ENCODE peak calls at places on chromosomes 5 and 9, in seven cellular contexts. K, Q, W, V, E, F and X are unnamed samples. For H3K9me3, the result is how much of the 10 kb centered on the place peaks cover.

GRCh38 chr5:143142596-143143435 is 260.7 kb downstream of the NR3C1 start:
- DNase-seq in K (no peak), Q (peak), W (no peak), V (no peak), E (peak), F (peak), X (peak)

GRCh38 chr9:106891286-106891685 is 28.3 kb downstream of the ZNF462 start:
- DNase-seq in K (no peak), Q (no peak), W (no peak), V (no peak), E (no peak), F (no peak), X (no peak)

GRCh38 chr9:92781902-92782301 is 17.3 kb upstream of the BICD2 start:
- DNase-seq in K (no peak), Q (no peak), W (no peak), V (no peak), E (no peak), F (no peak), X (no peak)

GRCh38 chr5:58774979-58775378 is 192.1 kb downstream of the RAB3C start:
- DNase-seq in K (no peak), Q (no peak), W (no peak), V (no peak), E (no peak), F (no peak), X (no peak)

GRCh38 chr5:84634256-84634655 is 249.6 kb upstream of the EDIL3 start:
- DNase-seq in K (peak), Q (no peak), W (no peak), V (no peak), E (peak), F (peak), X (no peak)

GRCh38 chr5:131525805-131526204 is 109.2 kb downstream of the RAPGEF6 start:
- DNase-seq in K (no peak), Q (peak), W (no peak), V (no peak), E (no peak), F (no peak), X (no peak)

GRCh38 chr5:10533218-10533617 is 30.7 kb upstream of the ANKRD33B start:
- DNase-seq in K (peak), Q (no peak), W (peak), V (no peak), E (no peak), F (no peak), X (no peak)

GRCh38 chr5:14201325-14202061 is 58.4 kb downstream of the TRIO start:
- DNase-seq in K (no peak), Q (peak), W (no peak), V (no peak), E (peak), F (no peak), X (no peak)

GRCh38 chr5:68970617-68971016 is 123.2 kb upstream of the SLC30A5 start:
- DNase-seq in K (no peak), Q (no peak), W (no peak), V (no peak), E (no peak), F (no peak), X (no peak)

GRCh38 chr5:149002053-149002452 is 60.8 kb downstream of the SH3TC2 start:
- DNase-seq in K (no peak), Q (peak), W (peak), V (peak), E (peak), F (peak), X (peak)

GRCh38 chr5:73973135-73973534 is 347.1 kb downstream of the ARHGEF28 start:
- DNase-seq in K (no peak), Q (no peak), W (no peak), V (no peak), E (no peak), F (no peak), X (no peak)

GRCh38 chr5:175816348-175816747 is 55.0 kb upstream of the CPLX2 start:
- DNase-seq in K (peak), Q (no peak), W (peak), V (peak), E (no peak), F (no peak), X (no peak)

GRCh38 chr9:36878161-36878560 is 155.9 kb downstream of the PAX5 start:
- DNase-seq in K (peak), Q (no peak), W (no peak), V (no peak), E (no peak), F (peak), X (no peak)

GRCh38 chr9:87682618-87683017 is 43.3 kb upstream of the CTSL start:
- DNase-seq in K (no peak), Q (no peak), W (no peak), V (no peak), E (no peak), F (no peak), X (peak)

GRCh38 chr5:103259705-103260355 is 1.3 kb downstream of the MACIR start:
- DNase-seq in K (no peak), Q (peak), W (peak), V (no peak), E (peak), F (no peak), X (no peak)

GRCh38 chr5:141783599-141784296 is 94.5 kb downstream of the PCDH1 start:
- DNase-seq in K (no peak), Q (no peak), W (no peak), V (no peak), E (no peak), F (no peak), X (no peak)

GRCh38 chr9:117543089-117543488 is 128.2 kb upstream of the ASTN2 start:
- DNase-seq in K (no peak), Q (no peak), W (no peak), V (no peak), E (no peak), F (no peak), X (no peak)

GRCh38 chr5:150358261-150359095 is 981 bp downstream of the TCOF1 start:
- DNase-seq in K (no peak), Q (peak), W (no peak), V (peak), E (peak), F (no peak), X (no peak)

GRCh38 chr5:79186021-79186420 is 49.9 kb upstream of the JMY start:
- DNase-seq in K (no peak), Q (no peak), W (no peak), V (no peak), E (no peak), F (no peak), X (no peak)

GRCh38 chr5:40973364-40974004 is 64.2 kb downstream of the C7 start:
- DNase-seq in K (no peak), Q (no peak), W (no peak), V (no peak), E (no peak), F (no peak), X (no peak)

GRCh38 chr5:14240366-14240765 is 97.2 kb downstream of the TRIO start:
- DNase-seq in K (no peak), Q (peak), W (no peak), V (no peak), E (peak), F (no peak), X (no peak)

GRCh38 chr9:7117676-7118561 is 360.1 kb downstream of the KDM4C start:
- DNase-seq in K (no peak), Q (peak), W (no peak), V (no peak), E (no peak), F (no peak), X (no peak)

GRCh38 chr9:92432350-92432749 is 8.1 kb upstream of the OMD start:
- DNase-seq in K (no peak), Q (no peak), W (no peak), V (no peak), E (no peak), F (no peak), X (no peak)

GRCh38 chr5:15506146-15506545 is 6.2 kb downstream of the FBXL7 start:
- DNase-seq in K (no peak), Q (no peak), W (no peak), V (no peak), E (no peak), F (no peak), X (no peak)

GRCh38 chr9:76161103-76161502 is 233.1 kb downstream of the RFK start:
- DNase-seq in K (no peak), Q (no peak), W (no peak), V (no peak), E (peak), F (no peak), X (no peak)

GRCh38 chr9:27676827-27677226 is 103.5 kb upstream of the C9orf72 start:
- DNase-seq in K (no peak), Q (no peak), W (no peak), V (no peak), E (no peak), F (no peak), X (no peak)

GRCh38 chr9:35675732-35676392 is 2.1 kb downstream of the CA9 start:
- DNase-seq in K (no peak), Q (peak), W (peak), V (no peak), E (no peak), F (peak), X (no peak)

GRCh38 chr5:143402464-143403356 is 776 bp downstream of the NR3C1 start:
- DNase-seq in K (peak), Q (peak), W (peak), V (no peak), E (no peak), F (peak), X (peak)

GRCh38 chr5:166909040-166909439 is 1382.4 kb upstream of the WWC1 start:
- DNase-seq in K (no peak), Q (no peak), W (no peak), V (no peak), E (peak), F (no peak), X (no peak)

GRCh38 chr9:5395428-5395827 is 42.3 kb downstream of the PLGRKT start:
- DNase-seq in K (no peak), Q (no peak), W (no peak), V (no peak), E (no peak), F (no peak), X (no peak)

GRCh38 chr9:18539203-18539602 is 65.2 kb downstream of the ADAMTSL1 start:
- DNase-seq in K (no peak), Q (no peak), W (no peak), V (no peak), E (no peak), F (no peak), X (no peak)

GRCh38 chr9:127323393-127323792 is 58.8 kb downstream of the GARNL3 start:
- DNase-seq in K (no peak), Q (no peak), W (no peak), V (no peak), E (no peak), F (no peak), X (no peak)
- H3K9me3 ChIP-seq in K (under half), Q (under half), W (under half), V (under half), E (under half), F (under half), X (under half)

GRCh38 chr9:101414839-101415238 is 16.2 kb downstream of the ZNF189 start:
- DNase-seq in K (no peak), Q (no peak), W (no peak), V (no peak), E (no peak), F (no peak), X (no peak)
- H3K9me3 ChIP-seq in K (half or more), Q (under half), W (under half), V (under half), E (under half), F (half or more), X (under half)

DNA sequence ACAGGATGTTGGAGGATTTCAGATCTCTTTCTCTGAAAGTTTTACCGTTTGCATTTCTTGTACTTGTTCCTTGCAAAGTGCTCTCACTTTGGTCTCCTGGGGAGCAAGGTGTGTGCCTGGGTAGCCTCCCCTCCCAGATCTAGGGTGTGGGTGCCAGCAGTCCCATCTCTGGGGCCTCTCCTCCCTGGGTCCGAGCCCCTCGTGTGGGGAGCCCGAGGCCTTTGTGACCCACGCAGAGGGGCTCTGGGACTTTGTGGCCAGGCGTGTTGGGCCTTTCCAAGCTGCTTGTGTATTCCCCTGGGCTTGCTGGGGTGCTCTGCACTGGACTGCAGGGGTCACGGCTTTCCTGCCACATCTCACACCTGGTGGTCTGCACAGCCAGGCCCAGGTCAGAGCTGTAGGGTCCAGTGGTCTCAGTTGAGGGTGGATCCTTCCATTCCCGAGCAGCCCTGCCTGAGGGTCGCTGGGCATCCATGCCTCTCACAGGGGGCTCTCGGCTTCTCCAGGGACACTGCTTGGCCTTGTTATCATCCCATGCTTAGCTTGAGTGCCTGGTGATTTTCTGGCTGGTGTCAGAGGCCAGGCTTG is 96.3 kb downstream of the CACNA1B start:
- DNase-seq in K (peak), Q (no peak), W (no peak), V (no peak), E (no peak), F (peak), X (no peak)
- H3K9me3 ChIP-seq in K (under half), Q (under half), W (under half), V (under half), E (under half), F (under half), X (under half)

DNA sequence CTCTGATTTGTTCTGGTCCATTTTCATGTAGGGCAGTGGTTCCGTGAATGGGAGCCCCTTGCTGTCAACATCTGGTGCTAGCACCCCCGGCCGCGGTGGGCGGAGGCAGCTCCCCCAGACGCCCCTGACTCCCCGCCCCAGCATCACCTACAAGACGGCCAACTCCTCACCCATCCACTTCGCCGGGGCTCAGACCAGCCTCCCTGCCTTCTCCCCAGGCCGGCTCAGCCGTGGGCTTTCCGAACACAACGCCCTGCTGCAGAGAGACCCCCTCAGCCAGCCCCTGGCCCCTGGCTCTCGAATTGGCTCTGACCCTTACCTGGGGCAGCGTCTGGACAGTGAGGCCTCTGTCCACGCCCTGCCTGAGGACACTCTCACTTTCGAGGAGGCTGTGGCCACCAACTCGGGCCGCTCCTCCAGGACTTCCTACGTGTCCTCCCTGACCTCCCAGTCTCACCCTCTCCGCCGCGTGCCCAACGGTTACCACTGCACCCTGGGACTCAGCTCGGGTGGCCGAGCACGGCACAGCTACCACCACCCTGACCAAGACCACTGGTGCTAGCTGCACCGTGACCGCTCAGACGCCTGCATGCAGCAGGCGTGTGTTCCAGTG is 244.0 kb downstream of the CACNA1B start:
- DNase-seq in K (no peak), Q (no peak), W (no peak), V (no peak), E (no peak), F (peak), X (no peak)
- H3K9me3 ChIP-seq in K (under half), Q (under half), W (under half), V (under half), E (under half), F (under half), X (under half)

GRCh38 chr9:122526602-122527001 is 491 bp downstream of the OR1N1 start:
- DNase-seq in K (no peak), Q (no peak), W (no peak), V (no peak), E (no peak), F (no peak), X (no peak)
- H3K9me3 ChIP-seq in K (under half), Q (under half), W (under half), V (under half), E (under half), F (under half), X (under half)

GRCh38 chr5:25387949-25388348 is 743.2 kb upstream of the CDH10 start:
- DNase-seq in K (no peak), Q (no peak), W (no peak), V (no peak), E (no peak), F (no peak), X (no peak)
- H3K9me3 ChIP-seq in K (under half), Q (under half), W (under half), V (under half), E (under half), F (under half), X (under half)